ENCODE peak calls at places on chromosome 1, in seven cellular contexts. W, E, M, D, N, C and X are unnamed samples.

GRCh38 chr1:70675737-70676156 is 264.7 kb downstream of the CTH start:
- DNase-seq in W (no peak), E (no peak), M (no peak), D (no peak), N (no peak), C (no peak), X (peak; percentile 19)

GRCh38 chr1:78492376-78492950 is 1.7 kb downstream of the PTGFR start:
- DNase-seq in W (no peak), E (no peak), M (no peak), D (no peak), N (peak; percentile 77), C (no peak), X (no peak)

GRCh38 chr1:56561227-56562019 is 17.9 kb downstream of the PLPP3 start:
- DNase-seq in W (no peak), E (no peak), M (no peak), D (no peak), N (no peak), C (no peak), X (no peak)

GRCh38 chr1:204207136-204207616 is 6.6 kb downstream of the GOLT1A start:
- DNase-seq in W (peak; percentile 62), E (peak; percentile 70), M (no peak), D (peak; percentile 40), N (no peak), C (no peak), X (peak; percentile 44)

GRCh38 chr1:25068829-25069228 is 138.8 kb upstream of the RUNX3 start:
- DNase-seq in W (no peak), E (no peak), M (no peak), D (no peak), N (no peak), C (no peak), X (no peak)

GRCh38 chr1:107404756-107405155 is 263.9 kb downstream of the NTNG1 start:
- DNase-seq in W (no peak), E (no peak), M (peak; percentile 1), D (no peak), N (peak; percentile 86), C (no peak), X (no peak)

GRCh38 chr1:204350857-204351573 is 8.7 kb downstream of the PLEKHA6 start:
- DNase-seq in W (no peak), E (peak; percentile 85), M (peak; percentile 81), D (peak; percentile 77), N (peak; percentile 61), C (no peak), X (peak; percentile 55)

GRCh38 chr1:181493145-181493544 is 9.8 kb downstream of the CACNA1E start:
- DNase-seq in W (no peak), E (no peak), M (no peak), D (no peak), N (no peak), C (no peak), X (no peak)

GRCh38 chr1:30101477-30102227 is 621.7 kb downstream of the MATN1 start:
- DNase-seq in W (no peak), E (no peak), M (no peak), D (no peak), N (no peak), C (no peak), X (no peak)

GRCh38 chr1:29508458-29509107 is 272.3 kb downstream of the PTPRU start:
- DNase-seq in W (no peak), E (no peak), M (no peak), D (no peak), N (no peak), C (no peak), X (no peak)

GRCh38 chr1:160206421-160207117 is 1.4 kb downstream of the PEA15 start:
- DNase-seq in W (no peak), E (no peak), M (peak; percentile 90), D (no peak), N (peak; percentile 92), C (peak; percentile 80), X (no peak)

GRCh38 chr1:153963850-153964331 is 554 bp upstream of the SLC39A1 start:
- DNase-seq in W (no peak), E (peak; percentile 50), M (no peak), D (peak; percentile 63), N (no peak), C (peak; percentile 45), X (peak; percentile 58)

GRCh38 chr1:12776801-12777557 is 3.4 kb downstream of the PRAMEF12 start:
- DNase-seq in W (no peak), E (no peak), M (no peak), D (no peak), N (no peak), C (no peak), X (no peak)

GRCh38 chr1:144551543-144552424 is 40.9 kb upstream of the PPIAL4F start:
- DNase-seq in W (peak; percentile 74), E (peak; percentile 75), M (peak; percentile 93), D (peak; percentile 84), N (peak; percentile 83), C (peak; percentile 64), X (peak; percentile 85)

GRCh38 chr1:236942431-236942830 is 61.8 kb downstream of the MT1HL1 start:
- DNase-seq in W (no peak), E (no peak), M (no peak), D (no peak), N (no peak), C (no peak), X (no peak)

GRCh38 chr1:38670544-38671122 is 188.9 kb downstream of the RRAGC start:
- DNase-seq in W (no peak), E (no peak), M (no peak), D (no peak), N (no peak), C (no peak), X (no peak)

GRCh38 chr1:41618066-41618825 is 133.8 kb upstream of the EDN2 start:
- DNase-seq in W (no peak), E (peak; percentile 91), M (peak; percentile 44), D (peak; percentile 39), N (peak; percentile 74), C (no peak), X (peak; percentile 89)

GRCh38 chr1:223700942-223701637 is 11.2 kb upstream of the CAPN2 start:
- DNase-seq in W (no peak), E (no peak), M (peak; percentile 98), D (no peak), N (peak; percentile 96), C (peak; percentile 97), X (peak; percentile 84)

GRCh38 chr1:204591473-204592090 is 75.4 kb downstream of the MDM4 start:
- DNase-seq in W (no peak), E (no peak), M (peak; percentile 76), D (no peak), N (peak; percentile 65), C (peak; percentile 51), X (no peak)

GRCh38 chr1:19758227-19758830 is 41.4 kb downstream of the TMCO4 start:
- DNase-seq in W (no peak), E (no peak), M (peak; percentile 84), D (no peak), N (peak; percentile 97), C (peak; percentile 83), X (no peak)

GRCh38 chr1:208101661-208102431 is 142.3 kb downstream of the PLXNA2 start:
- DNase-seq in W (no peak), E (peak; percentile 64), M (peak; percentile 36), D (peak; percentile 81), N (peak; percentile 62), C (no peak), X (no peak)

GRCh38 chr1:24185056-24185455 is 2.0 kb downstream of the IFNLR1 start:
- DNase-seq in W (no peak), E (no peak), M (no peak), D (no peak), N (no peak), C (no peak), X (no peak)

GRCh38 chr1:178739285-178740045 is 14.4 kb downstream of the RALGPS2 start:
- DNase-seq in W (no peak), E (no peak), M (peak; percentile 81), D (no peak), N (peak; percentile 53), C (no peak), X (no peak)

GRCh38 chr1:112247036-112247597 is 148.9 kb upstream of the CTTNBP2NL start:
- DNase-seq in W (no peak), E (no peak), M (no peak), D (no peak), N (no peak), C (no peak), X (no peak)

GRCh38 chr1:165871311-165872067 is 44.1 kb downstream of the UCK2 start:
- DNase-seq in W (no peak), E (no peak), M (peak; percentile 54), D (peak; percentile 81), N (peak; percentile 34), C (no peak), X (peak; percentile 65)

GRCh38 chr1:56387071-56387747 is 192.2 kb downstream of the PLPP3 start:
- DNase-seq in W (no peak), E (no peak), M (no peak), D (no peak), N (peak; percentile 45), C (no peak), X (no peak)

GRCh38 chr1:240737268-240737667 is 125.3 kb upstream of the GREM2 start:
- DNase-seq in W (no peak), E (no peak), M (peak; percentile 39), D (no peak), N (peak; percentile 78), C (no peak), X (no peak)

GRCh38 chr1:117120774-117121588 is 568 bp downstream of the TRIM45 start:
- DNase-seq in W (no peak), E (no peak), M (peak; percentile 57), D (no peak), N (peak; percentile 48), C (no peak), X (no peak)